ENCODE peak calls at places on chromosome 12, in seven cellular contexts. O is DMS153; E is T-helper 1 cell; Q is HCEC 1CT; V is stimulated activated CD4-positive, alpha-beta T cell treated with anti-CD3 and anti-CD28 coated beads, Interleukin-15, amount 100 ng/mL, for 1 hour; Z is heart right ventricle; F is HCT116. C is an unnamed sample.

GRCh38 chr12:122001379-122002209 is 20.1 kb upstream of the BCL7A start:
- DNase-seq in O (peak), E (no peak), Q (no peak), V (no peak), Z (no peak), F (no peak), C (peak)

GRCh38 chr12:58368001-58368400 is 426.6 kb downstream of the ATP23 start:
- DNase-seq in O (no peak), E (no peak), Q (no peak), V (no peak), Z (no peak), F (no peak), C (no peak)

GRCh38 chr12:91922674-91923073 is 223.0 kb downstream of the BTG1 start:
- DNase-seq in O (no peak), E (no peak), Q (no peak), V (no peak), Z (no peak), F (no peak), C (no peak)

GRCh38 chr12:58957298-58957697 is 37.0 kb upstream of the LRIG3 start:
- DNase-seq in O (no peak), E (no peak), Q (no peak), V (no peak), Z (no peak), F (no peak), C (no peak)

GRCh38 chr12:28866715-28867503 is 282.2 kb upstream of the FAR2 start:
- DNase-seq in O (no peak), E (no peak), Q (no peak), V (no peak), Z (no peak), F (no peak), C (no peak)

GRCh38 chr12:94025730-94026129 is 122.6 kb upstream of the PLXNC1 start:
- DNase-seq in O (no peak), E (no peak), Q (no peak), V (no peak), Z (no peak), F (no peak), C (no peak)

GRCh38 chr12:57590892-57591566 is at the start of gene PIP4K2C:
- DNase-seq in O (peak), E (peak), Q (peak), V (peak), Z (peak), F (peak), C (peak)

GRCh38 chr12:129531004-129531403 is 372.8 kb downstream of the TMEM132D start:
- DNase-seq in O (peak), E (no peak), Q (no peak), V (no peak), Z (no peak), F (no peak), C (no peak)

GRCh38 chr12:109864916-109865315 is 15.4 kb downstream of the GLTP start:
- DNase-seq in O (no peak), E (no peak), Q (no peak), V (no peak), Z (no peak), F (no peak), C (no peak)

GRCh38 chr12:66539451-66539850 is 139.4 kb downstream of the GRIP1 start:
- DNase-seq in O (no peak), E (no peak), Q (no peak), V (no peak), Z (no peak), F (no peak), C (no peak)

GRCh38 chr12:106094304-106094703 is 44.5 kb downstream of the NUAK1 start:
- DNase-seq in O (no peak), E (no peak), Q (no peak), V (no peak), Z (no peak), F (no peak), C (no peak)

GRCh38 chr12:96020314-96021003 is 14.9 kb downstream of the LTA4H start:
- DNase-seq in O (no peak), E (no peak), Q (no peak), V (no peak), Z (no peak), F (no peak), C (no peak)

GRCh38 chr12:50751921-50752721 is 11.8 kb upstream of the ATF1 start:
- DNase-seq in O (no peak), E (no peak), Q (no peak), V (no peak), Z (no peak), F (no peak), C (no peak)

GRCh38 chr12:57401165-57401564 is 29.7 kb downstream of the R3HDM2 start:
- DNase-seq in O (no peak), E (no peak), Q (no peak), V (no peak), Z (peak), F (no peak), C (no peak)

GRCh38 chr12:117975006-117975405 is 6.2 kb upstream of the KSR2 start:
- DNase-seq in O (no peak), E (no peak), Q (no peak), V (no peak), Z (no peak), F (no peak), C (no peak)

GRCh38 chr12:131074221-131075083 is 120.7 kb downstream of the ADGRD1 start:
- DNase-seq in O (no peak), E (no peak), Q (no peak), V (no peak), Z (peak), F (no peak), C (no peak)

GRCh38 chr12:45991289-45992249 is 1.2 kb upstream of the SCAF11 start:
- DNase-seq in O (peak), E (peak), Q (peak), V (peak), Z (peak), F (peak), C (peak)

GRCh38 chr12:52319097-52319496 is 2.1 kb downstream of the KRT83 start:
- DNase-seq in O (peak), E (no peak), Q (no peak), V (no peak), Z (no peak), F (no peak), C (no peak)

GRCh38 chr12:16349132-16349463 is 1.7 kb downstream of the MGST1 start:
- DNase-seq in O (no peak), E (no peak), Q (peak), V (no peak), Z (no peak), F (no peak), C (no peak)

GRCh38 chr12:124768462-124769165 is 95.0 kb downstream of the SCARB1 start:
- DNase-seq in O (no peak), E (no peak), Q (no peak), V (no peak), Z (no peak), F (no peak), C (no peak)

GRCh38 chr12:5166976-5167375 is 123.3 kb downstream of the KCNA5 start:
- DNase-seq in O (no peak), E (no peak), Q (no peak), V (no peak), Z (no peak), F (no peak), C (no peak)

GRCh38 chr12:109732321-109733305 is 19.0 kb downstream of the FAM222A start:
- DNase-seq in O (no peak), E (no peak), Q (no peak), V (no peak), Z (no peak), F (no peak), C (no peak)

GRCh38 chr12:52006726-52007157 is at the start of gene TAMALIN:
- DNase-seq in O (peak), E (peak), Q (no peak), V (peak), Z (peak), F (no peak), C (no peak)

GRCh38 chr12:15982471-15982870 is 71.3 kb downstream of the DERA start:
- DNase-seq in O (peak), E (no peak), Q (peak), V (no peak), Z (no peak), F (no peak), C (no peak)

GRCh38 chr12:69570545-69571399 is 14.5 kb upstream of the CCT2 start:
- DNase-seq in O (peak), E (peak), Q (peak), V (peak), Z (peak), F (peak), C (peak)

GRCh38 chr12:114608509-114608908 is 75.5 kb downstream of the TBX3 start:
- DNase-seq in O (no peak), E (no peak), Q (no peak), V (no peak), Z (no peak), F (no peak), C (no peak)

GRCh38 chr12:112450725-112451124 is 32.0 kb downstream of the PTPN11 start:
- DNase-seq in O (no peak), E (no peak), Q (no peak), V (no peak), Z (no peak), F (no peak), C (no peak)

GRCh38 chr12:132761032-132761910 is at the start of gene ANKLE2:
- DNase-seq in O (peak), E (peak), Q (peak), V (peak), Z (peak), F (no peak), C (no peak)

GRCh38 chr12:123513805-123514204 is 19.7 kb downstream of the RILPL1 start:
- DNase-seq in O (no peak), E (no peak), Q (no peak), V (no peak), Z (no peak), F (no peak), C (no peak)

GRCh38 chr12:56260921-56261320 is 2.7 kb upstream of the ANKRD52 start:
- DNase-seq in O (no peak), E (no peak), Q (no peak), V (no peak), Z (no peak), F (no peak), C (no peak)